ENCODE peak calls at places on chromosomes 1 and 21, in nine cellular contexts. H, Q, U, P, Y, M, N, D and G are unnamed samples.

GRCh38 chr1:180571832-180572636 is 13.3 kb downstream of the OVAAL start:
- DNase-seq in N (no peak), M (no peak), U (peak), D (no peak), Y (no peak), H (no peak), P (no peak), Q (no peak), G (no peak)

GRCh38 chr1:27664291-27664690 is 7.7 kb downstream of the IFI6 start:
- DNase-seq in Y (no peak), M (no peak), N (no peak), H (no peak), Q (no peak), P (no peak), U (no peak), D (no peak), G (no peak)

GRCh38 chr1:53025034-53025777 is 36.8 kb upstream of the PODN start:
- DNase-seq in N (peak), M (no peak), P (peak), H (no peak), Y (peak), U (peak), Q (no peak), D (no peak), G (no peak)

GRCh38 chr1:26857473-26857872 is 5.5 kb upstream of the SFN start:
- DNase-seq in H (no peak), N (no peak), M (no peak), D (no peak), U (no peak), Q (no peak), Y (no peak), P (no peak), G (no peak)

GRCh38 chr1:113660053-113660452 is 99.2 kb downstream of the PHTF1 start:
- DNase-seq in H (no peak), P (no peak), M (no peak), D (no peak), N (no peak), Y (no peak), Q (no peak), U (no peak), G (no peak)

GRCh38 chr1:22753396-22754083 is 42.9 kb downstream of the EPHB2 start:
- DNase-seq in N (no peak), Q (no peak), U (no peak), H (no peak), D (no peak), Y (no peak), P (no peak), M (no peak), G (no peak)

GRCh38 chr1:63871451-63871850 is 97.6 kb downstream of the ROR1 start:
- DNase-seq in Q (no peak), Y (no peak), H (no peak), N (no peak), M (no peak), U (no peak), D (no peak), P (no peak), G (no peak)

GRCh38 chr1:44405804-44406743 is 1.0 kb downstream of the RNF220 start:
- DNase-seq in N (no peak), H (peak), Q (no peak), M (no peak), P (no peak), U (no peak), Y (peak), D (no peak), G (no peak)

GRCh38 chr1:12549460-12550349 is 68.3 kb downstream of the DHRS3 start:
- DNase-seq in Q (peak), M (no peak), H (no peak), N (no peak), P (peak), U (peak), Y (peak), D (peak), G (no peak)

GRCh38 chr21:17660449-17660848 is 47.7 kb upstream of the BTG3 start:
- DNase-seq in N (no peak), U (no peak), P (no peak), H (no peak), Y (no peak), Q (no peak), M (no peak), D (no peak), G (no peak)

GRCh38 chr21:32163386-32163785 is 115.5 kb downstream of the MIS18A start:
- DNase-seq in D (no peak), N (no peak), Q (no peak), M (no peak), Y (no peak), U (no peak), H (no peak), P (no peak), G (no peak)

GRCh38 chr1:31750858-31751638 is 13.1 kb downstream of the ADGRB2 start:
- DNase-seq in H (no peak), Q (no peak), U (peak), Y (no peak), P (no peak), M (no peak), D (no peak), N (no peak), G (no peak)

GRCh38 chr1:59020151-59020997 is 236.5 kb upstream of the JUN start:
- DNase-seq in Q (no peak), M (peak), N (peak), Y (no peak), H (peak), P (peak), U (peak), D (peak), G (no peak)

GRCh38 chr1:243917177-243917862 is 67.3 kb upstream of the AKT3 start:
- DNase-seq in M (no peak), D (no peak), P (peak), H (peak), N (no peak), Q (no peak), Y (peak), U (peak), G (peak)

GRCh38 chr1:193333166-193333565 is 146.8 kb upstream of the B3GALT2 start:
- DNase-seq in Q (no peak), Y (no peak), H (no peak), U (no peak), P (no peak), D (no peak), M (no peak), N (no peak), G (no peak)

GRCh38 chr1:153260473-153260979 is 1.0 kb downstream of the LORICRIN start:
- DNase-seq in M (no peak), H (no peak), P (no peak), Q (no peak), D (no peak), N (no peak), U (no peak), Y (no peak), G (no peak)

GRCh38 chr1:6831368-6831767 is 46.1 kb downstream of the CAMTA1 start:
- DNase-seq in Q (no peak), U (no peak), P (no peak), Y (no peak), N (no peak), D (no peak), H (no peak), M (no peak), G (no peak)

GRCh38 chr1:2358072-2358471 is 33.3 kb downstream of the MORN1 start:
- DNase-seq in P (no peak), M (no peak), N (no peak), H (no peak), D (no peak), U (no peak), Q (no peak), Y (no peak), G (no peak)

GRCh38 chr1:115182012-115182715 is 92.9 kb upstream of the TSPAN2 start:
- DNase-seq in Y (no peak), D (peak), Q (no peak), P (no peak), M (no peak), N (no peak), U (no peak), H (no peak), G (no peak)

GRCh38 chr1:211603191-211603701 is 24.3 kb upstream of the SLC30A1 start:
- DNase-seq in D (no peak), Y (no peak), Q (no peak), N (no peak), H (no peak), U (peak), P (no peak), M (no peak), G (no peak)

GRCh38 chr1:181659348-181659957 is 176.1 kb downstream of the CACNA1E start:
- DNase-seq in U (no peak), Q (no peak), D (no peak), H (no peak), P (no peak), M (no peak), Y (no peak), N (no peak), G (no peak)

GRCh38 chr1:193143285-193143684 is 21.5 kb downstream of the CDC73 start:
- DNase-seq in P (no peak), Y (no peak), N (no peak), H (no peak), Q (no peak), U (peak), M (no peak), D (no peak), G (no peak)

GRCh38 chr1:102500795-102501194 is 504.1 kb upstream of the OLFM3 start:
- DNase-seq in P (no peak), Q (no peak), Y (no peak), U (no peak), H (no peak), N (no peak), D (no peak), M (no peak), G (no peak)

GRCh38 chr1:111582016-111582415 is 37.6 kb upstream of the RAP1A start:
- DNase-seq in D (no peak), Y (no peak), H (no peak), U (no peak), N (no peak), Q (no peak), M (no peak), P (no peak), G (no peak)

GRCh38 chr1:51088474-51088873 is 13.6 kb upstream of the C1orf185 start:
- DNase-seq in H (no peak), Q (no peak), P (no peak), N (no peak), M (no peak), Y (no peak), D (no peak), U (no peak), G (no peak)

GRCh38 chr1:151352001-151352718 is 5.1 kb upstream of the RFX5 start:
- DNase-seq in N (peak), H (no peak), Y (no peak), M (no peak), D (no peak), U (peak), Q (no peak), P (peak), G (no peak)

GRCh38 chr1:23122796-23123195 is 45.9 kb downstream of the LUZP1 start:
- DNase-seq in U (no peak), D (no peak), N (no peak), H (no peak), Y (no peak), P (no peak), Q (no peak), M (no peak), G (no peak)

GRCh38 chr1:18541046-18541795 is 60.5 kb downstream of the KLHDC7A start:
- DNase-seq in Q (peak), D (no peak), N (no peak), M (no peak), P (no peak), U (no peak), Y (no peak), H (no peak), G (no peak)

GRCh38 chr1:53505401-53505800 is 46.2 kb downstream of the DMRTB1 start:
- DNase-seq in D (no peak), N (no peak), Q (no peak), H (no peak), U (no peak), Y (no peak), M (no peak), P (no peak), G (no peak)

GRCh38 chr1:31515936-31516335 is 60.4 kb upstream of the TINAGL1 start:
- DNase-seq in N (no peak), H (no peak), U (no peak), Q (no peak), Y (no peak), D (no peak), M (no peak), P (no peak), G (no peak)

GRCh38 chr1:75579046-75579445 is 31.9 kb downstream of the SLC44A5 start:
- DNase-seq in M (no peak), Q (no peak), P (no peak), Y (no peak), H (no peak), U (no peak), N (no peak), D (no peak), G (no peak)

GRCh38 chr1:202805886-202806511 is 2.2 kb downstream of the KDM5B start:
- DNase-seq in P (no peak), Y (no peak), D (no peak), Q (no peak), U (no peak), M (no peak), H (no peak), N (no peak), G (no peak)

GRCh38 chr1:218347713-218348627 is 2.8 kb downstream of the TGFB2 start:
- DNase-seq in M (no peak), Y (no peak), D (no peak), H (no peak), Q (no peak), P (peak), N (no peak), U (no peak), G (no peak)

GRCh38 chr1:232252719-232253118 is 377.2 kb downstream of the SIPA1L2 start:
- DNase-seq in M (no peak), N (no peak), U (no peak), D (no peak), H (no peak), Y (peak), Q (no peak), P (no peak), G (peak)